ENCODE peak calls at places on chromosomes 16 and 17, in seven cellular contexts. One of them, this sample, is unnamed.

GRCh38 chr16:29148867-29149272 is 164.0 kb downstream of the LAT start:
- DNase-seq in HepG2: no peak
- DNase-seq in K562: no peak
- DNase-seq in HCT116: no peak
- DNase-seq in SK-N-SH: no peak
- DNase-seq in H1: no peak
- DNase-seq in GM12878: no peak
- DNase-seq in this sample: no peak

GRCh38 chr17:54891176-54891821 is 9.4 kb upstream of the TOM1L1 start:
- DNase-seq in K562: peak
- DNase-seq in SK-N-SH: peak
- DNase-seq in H1: no peak
- DNase-seq in GM12878: no peak
- DNase-seq in HCT116: peak
- DNase-seq in HepG2: peak
- DNase-seq in this sample: no peak

GRCh38 chr16:4375717-4376116 is 4.1 kb downstream of the VASN start:
- DNase-seq in SK-N-SH: no peak
- DNase-seq in K562: no peak
- DNase-seq in GM12878: no peak
- DNase-seq in HepG2: no peak
- DNase-seq in HCT116: no peak
- DNase-seq in H1: no peak
- DNase-seq in this sample: no peak

GRCh38 chr16:66026211-66026610 is 340.3 kb upstream of the CDH5 start:
- DNase-seq in K562: peak
- DNase-seq in H1: peak
- DNase-seq in GM12878: no peak
- DNase-seq in HCT116: no peak
- DNase-seq in SK-N-SH: peak
- DNase-seq in HepG2: no peak
- DNase-seq in this sample: peak

GRCh38 chr17:14312522-14312921 is 11.6 kb downstream of the HS3ST3B1 start:
- DNase-seq in SK-N-SH: no peak
- DNase-seq in H1: no peak
- DNase-seq in K562: no peak
- DNase-seq in HCT116: no peak
- DNase-seq in GM12878: no peak
- DNase-seq in HepG2: no peak
- DNase-seq in this sample: no peak

GRCh38 chr16:50709061-50709695 is 15.8 kb downstream of the NOD2 start:
- DNase-seq in HepG2: no peak
- DNase-seq in K562: no peak
- DNase-seq in H1: no peak
- DNase-seq in SK-N-SH: no peak
- DNase-seq in HCT116: no peak
- DNase-seq in GM12878: no peak
- DNase-seq in this sample: no peak

GRCh38 chr16:57115148-57115503 is 22.7 kb downstream of the CPNE2 start:
- DNase-seq in HepG2: no peak
- DNase-seq in HCT116: no peak
- DNase-seq in K562: no peak
- DNase-seq in GM12878: no peak
- DNase-seq in SK-N-SH: no peak
- DNase-seq in H1: no peak
- DNase-seq in this sample: no peak

GRCh38 chr17:68531252-68531651 is 19.0 kb downstream of the PRKAR1A start:
- DNase-seq in K562: no peak
- DNase-seq in H1: no peak
- DNase-seq in HCT116: no peak
- DNase-seq in GM12878: no peak
- DNase-seq in SK-N-SH: no peak
- DNase-seq in HepG2: no peak
- DNase-seq in this sample: no peak

GRCh38 chr16:27444015-27444414 is 42.0 kb downstream of the IL21R start:
- DNase-seq in K562: no peak
- DNase-seq in HCT116: no peak
- DNase-seq in SK-N-SH: no peak
- DNase-seq in H1: no peak
- DNase-seq in GM12878: no peak
- DNase-seq in HepG2: no peak
- DNase-seq in this sample: no peak

GRCh38 chr17:21452377-21453143 is 76.4 kb downstream of the KCNJ12 start:
- DNase-seq in H1: peak
- DNase-seq in HepG2: peak
- DNase-seq in GM12878: no peak
- DNase-seq in SK-N-SH: no peak
- DNase-seq in HCT116: peak
- DNase-seq in K562: peak
- DNase-seq in this sample: no peak

GRCh38 chr17:12510535-12510934 is 155.2 kb upstream of the MYOCD start:
- DNase-seq in HCT116: no peak
- DNase-seq in K562: no peak
- DNase-seq in HepG2: no peak
- DNase-seq in GM12878: no peak
- DNase-seq in H1: no peak
- DNase-seq in SK-N-SH: no peak
- DNase-seq in this sample: no peak

GRCh38 chr16:57570301-57571070 is 28.0 kb downstream of the ADGRG5 start:
- DNase-seq in GM12878: no peak
- DNase-seq in H1: no peak
- DNase-seq in HepG2: no peak
- DNase-seq in K562: no peak
- DNase-seq in HCT116: no peak
- DNase-seq in SK-N-SH: no peak
- DNase-seq in this sample: no peak

GRCh38 chr17:66373944-66374817 is 71.8 kb downstream of the PRKCA start:
- DNase-seq in HepG2: no peak
- DNase-seq in SK-N-SH: peak
- DNase-seq in K562: peak
- DNase-seq in GM12878: no peak
- DNase-seq in HCT116: no peak
- DNase-seq in H1: no peak
- DNase-seq in this sample: no peak

GRCh38 chr17:73200476-73200875 is 7.6 kb downstream of the COG1 start:
- DNase-seq in GM12878: no peak
- DNase-seq in K562: no peak
- DNase-seq in HepG2: no peak
- DNase-seq in SK-N-SH: no peak
- DNase-seq in H1: no peak
- DNase-seq in HCT116: no peak
- DNase-seq in this sample: no peak

GRCh38 chr17:42122371-42123303 is at the start of gene HSPB9:
- DNase-seq in SK-N-SH: no peak
- DNase-seq in H1: peak
- DNase-seq in HepG2: no peak
- DNase-seq in GM12878: no peak
- DNase-seq in K562: no peak
- DNase-seq in HCT116: no peak
- DNase-seq in this sample: no peak

GRCh38 chr16:12539185-12539929 is 264.3 kb downstream of the CPPED1 start:
- DNase-seq in SK-N-SH: no peak
- DNase-seq in HepG2: no peak
- DNase-seq in H1: no peak
- DNase-seq in K562: peak
- DNase-seq in HCT116: no peak
- DNase-seq in GM12878: peak
- DNase-seq in this sample: no peak

DNA sequence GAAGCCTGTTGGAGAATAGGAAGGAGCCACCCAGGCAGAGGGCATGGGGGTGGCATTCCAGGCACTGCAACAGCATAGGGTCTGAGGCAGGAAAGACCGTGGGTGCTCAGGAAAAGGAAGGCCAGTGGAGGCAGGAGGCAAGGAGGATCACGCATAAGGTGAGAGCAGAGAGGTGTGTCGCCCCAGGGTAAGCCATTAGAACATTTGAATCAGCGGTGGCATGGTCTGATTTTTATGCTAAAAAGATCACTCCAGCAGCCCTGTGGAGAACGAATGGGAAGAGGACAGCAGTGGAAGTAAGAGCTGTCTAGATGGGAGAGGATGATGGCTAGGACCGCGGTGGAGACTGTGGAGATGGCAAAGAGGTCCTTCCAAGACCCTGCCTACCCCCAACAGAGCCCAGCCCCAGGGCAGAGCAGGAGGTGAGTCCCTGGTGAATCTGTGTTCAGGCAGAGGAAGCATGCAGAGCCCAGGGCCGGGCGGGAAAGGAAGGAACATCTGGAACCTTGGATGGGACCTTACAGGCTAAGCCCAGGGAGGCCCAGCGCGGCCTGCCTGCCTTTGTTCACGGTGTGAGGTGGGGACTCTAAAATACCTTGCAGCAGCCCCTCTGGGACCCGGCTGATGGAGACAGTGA is 7.8 kb downstream of the LPO start:
- DNase-seq in HCT116: no peak
- DNase-seq in H1: no peak
- DNase-seq in K562: no peak
- DNase-seq in HepG2: no peak
- DNase-seq in SK-N-SH: no peak
- DNase-seq in GM12878: no peak
- DNase-seq in this sample: no peak
- H3K9ac ChIP-seq in HCT116: no peak
- H3K9ac ChIP-seq in H1: no peak
- H3K9ac ChIP-seq in K562: no peak
- H3K9ac ChIP-seq in HepG2: no peak
- H3K9ac ChIP-seq in SK-N-SH: no peak
- H3K9ac ChIP-seq in GM12878: no peak
- H3K9ac ChIP-seq in this sample: no peak

DNA sequence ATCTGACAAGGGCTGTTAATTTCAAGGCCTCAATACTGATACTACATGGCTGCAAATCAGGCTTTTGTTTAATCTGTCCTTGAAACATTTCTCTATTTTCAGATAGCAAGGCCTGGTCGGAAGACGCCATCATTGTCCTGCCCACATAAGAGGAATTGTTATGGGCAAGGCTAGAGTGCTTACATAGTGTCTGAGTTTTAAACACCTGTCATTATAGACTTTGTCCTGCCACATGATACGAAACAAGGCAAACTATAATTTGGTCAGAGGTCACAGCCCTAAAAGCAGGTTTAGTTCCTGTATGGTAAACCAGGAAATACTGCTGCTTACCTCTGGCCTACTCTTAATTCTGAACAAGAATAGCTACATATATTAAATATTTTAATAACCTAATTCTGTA is 104.4 kb downstream of the SSH2 start:
- DNase-seq in HepG2: peak
- DNase-seq in K562: no peak
- DNase-seq in H1: no peak
- DNase-seq in GM12878: no peak
- DNase-seq in SK-N-SH: no peak
- DNase-seq in HCT116: no peak
- DNase-seq in this sample: no peak
- TF ChIP-seq YY1 in HepG2: no peak
- TF ChIP-seq YY1 in K562: no peak
- TF ChIP-seq YY1 in H1: no peak
- TF ChIP-seq YY1 in GM12878: no peak
- TF ChIP-seq YY1 in SK-N-SH: no peak
- TF ChIP-seq YY1 in HCT116: no peak
- TF ChIP-seq YY1 in this sample: no peak

GRCh38 chr17:75366432-75366831 is 39.0 kb downstream of the GRB2 start:
- DNase-seq in SK-N-SH: no peak
- DNase-seq in HepG2: no peak
- DNase-seq in HCT116: no peak
- DNase-seq in H1: no peak
- DNase-seq in GM12878: no peak
- DNase-seq in K562: no peak
- DNase-seq in this sample: no peak

GRCh38 chr17:75364078-75364477 is 41.4 kb downstream of the GRB2 start:
- DNase-seq in SK-N-SH: no peak
- DNase-seq in GM12878: no peak
- DNase-seq in HCT116: no peak
- DNase-seq in HepG2: no peak
- DNase-seq in K562: no peak
- DNase-seq in H1: no peak
- DNase-seq in this sample: no peak

GRCh38 chr17:75365931-75366275 is 39.6 kb downstream of the GRB2 start:
- DNase-seq in HCT116: no peak
- DNase-seq in SK-N-SH: no peak
- DNase-seq in H1: no peak
- DNase-seq in K562: no peak
- DNase-seq in HepG2: no peak
- DNase-seq in GM12878: no peak
- DNase-seq in this sample: no peak

GRCh38 chr17:75367312-75367711 is 38.2 kb downstream of the GRB2 start:
- DNase-seq in SK-N-SH: no peak
- DNase-seq in HCT116: no peak
- DNase-seq in HepG2: no peak
- DNase-seq in GM12878: no peak
- DNase-seq in H1: no peak
- DNase-seq in K562: peak
- DNase-seq in this sample: no peak

GRCh38 chr17:75365009-75365930 is 40.2 kb downstream of the GRB2 start:
- DNase-seq in GM12878: no peak
- DNase-seq in HCT116: no peak
- DNase-seq in SK-N-SH: peak
- DNase-seq in H1: no peak
- DNase-seq in HepG2: no peak
- DNase-seq in K562: no peak
- DNase-seq in this sample: no peak
- H3K9ac ChIP-seq in GM12878: peak
- H3K9ac ChIP-seq in HCT116: no peak
- H3K9ac ChIP-seq in SK-N-SH: no peak
- H3K9ac ChIP-seq in H1: no peak
- H3K9ac ChIP-seq in HepG2: no peak
- H3K9ac ChIP-seq in K562: peak
- H3K9ac ChIP-seq in this sample: no peak

DNA sequence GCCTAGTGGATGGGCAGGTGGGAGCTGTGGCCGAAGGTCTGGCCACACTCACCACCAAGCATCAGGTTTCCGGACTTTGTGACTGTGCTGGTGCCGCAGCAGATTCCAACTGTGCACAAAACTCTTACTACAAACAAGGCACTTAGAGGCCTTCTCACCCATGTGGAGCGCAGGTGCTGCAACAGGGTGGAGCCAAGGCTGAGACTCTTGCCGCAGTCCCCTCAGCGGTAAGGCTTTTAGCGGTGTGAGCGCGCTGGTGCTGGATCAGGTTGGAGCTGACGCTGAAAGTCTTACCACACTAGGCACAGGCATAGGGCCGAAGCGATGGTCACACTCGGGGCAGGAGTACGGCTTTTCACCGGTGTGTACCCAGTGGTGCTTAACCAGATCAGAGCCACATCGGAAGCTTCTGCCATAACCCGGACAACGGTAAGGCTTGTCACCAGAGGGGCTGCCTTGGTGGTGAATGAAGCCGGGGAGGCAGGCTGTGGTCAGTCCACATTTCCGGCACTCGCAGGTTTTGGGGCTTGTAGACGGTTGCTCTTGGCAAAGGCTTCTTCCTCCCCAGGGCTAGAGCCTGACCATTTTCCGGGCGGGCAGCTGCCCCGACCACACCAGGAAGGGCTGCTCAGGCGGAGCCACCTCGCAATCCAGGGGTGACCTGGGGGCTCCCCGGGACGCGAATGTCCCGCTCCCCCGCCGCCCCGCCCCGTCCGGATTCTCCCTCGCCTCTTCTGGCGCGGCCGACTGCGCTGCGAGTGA is 1.0 kb upstream of the ARMC5 start:
- DNase-seq in H1: no peak
- DNase-seq in K562: peak
- DNase-seq in HepG2: peak
- DNase-seq in GM12878: no peak
- DNase-seq in SK-N-SH: peak
- DNase-seq in HCT116: no peak
- DNase-seq in this sample: no peak
- TF ChIP-seq YY1 in H1: no peak
- TF ChIP-seq YY1 in K562: no peak
- TF ChIP-seq YY1 in HepG2: peak
- TF ChIP-seq YY1 in GM12878: no peak
- TF ChIP-seq YY1 in SK-N-SH: no peak
- TF ChIP-seq YY1 in HCT116: no peak
- TF ChIP-seq YY1 in this sample: no peak

GRCh38 chr16:72189865-72190371 is 18.0 kb upstream of the PMFBP1 start:
- DNase-seq in HCT116: no peak
- DNase-seq in SK-N-SH: no peak
- DNase-seq in GM12878: no peak
- DNase-seq in H1: no peak
- DNase-seq in HepG2: no peak
- DNase-seq in K562: peak
- DNase-seq in this sample: no peak
- H3K9ac ChIP-seq in HCT116: no peak
- H3K9ac ChIP-seq in SK-N-SH: no peak
- H3K9ac ChIP-seq in GM12878: no peak
- H3K9ac ChIP-seq in H1: no peak
- H3K9ac ChIP-seq in HepG2: no peak
- H3K9ac ChIP-seq in K562: no peak
- H3K9ac ChIP-seq in this sample: no peak